ENCODE peak calls at places on chromosomes 2 and 18, in eight cellular contexts. I is thoracic aorta, T is right atrium auricular region, D is upper lobe of left lung, Y is heart left ventricle, K is astrocyte of the spinal cord, W is neural crest cell, O is fibroblast of lung. V is an unnamed sample.

GRCh38 chr2:127104881-127105655 is 1.9 kb downstream of the BIN1 start:
- DNase-seq in I (no peak), T (no peak), D (no peak), Y (peak), K (no peak), W (no peak), O (no peak), V (no peak)

GRCh38 chr2:40957508-40957907 is 505.6 kb upstream of the SLC8A1 start:
- DNase-seq in I (no peak), T (no peak), D (no peak), Y (no peak), K (no peak), W (no peak), O (no peak), V (no peak)

GRCh38 chr2:3643371-3644245 is 14.4 kb upstream of the ALLC start:
- DNase-seq in I (no peak), T (no peak), D (peak), Y (peak), K (no peak), W (no peak), O (no peak), V (peak)

GRCh38 chr18:58831610-58832009 is 33.1 kb upstream of the ZNF532 start:
- DNase-seq in I (no peak), T (no peak), D (no peak), Y (no peak), K (peak), W (no peak), O (peak), V (no peak)

GRCh38 chr2:70226781-70227180 is 21.6 kb downstream of the TIA1 start:
- DNase-seq in I (no peak), T (no peak), D (no peak), Y (no peak), K (no peak), W (no peak), O (no peak), V (no peak)

GRCh38 chr2:9765611-9766531 is 77.4 kb upstream of the TAF1B start:
- DNase-seq in I (no peak), T (no peak), D (peak), Y (peak), K (no peak), W (no peak), O (no peak), V (no peak)

GRCh38 chr18:13461936-13462335 is 243.4 kb downstream of the LDLRAD4 start:
- DNase-seq in I (no peak), T (no peak), D (no peak), Y (no peak), K (no peak), W (no peak), O (no peak), V (no peak)

GRCh38 chr2:221334466-221334865 is 237.6 kb downstream of the EPHA4 start:
- DNase-seq in I (no peak), T (no peak), D (no peak), Y (no peak), K (no peak), W (no peak), O (no peak), V (no peak)

GRCh38 chr18:35045121-35045520 is 3.9 kb downstream of the MAPRE2 start:
- DNase-seq in I (no peak), T (no peak), D (no peak), Y (no peak), K (no peak), W (no peak), O (peak), V (no peak)

GRCh38 chr18:73782405-73782804 is 365.2 kb downstream of the FBXO15 start:
- DNase-seq in I (no peak), T (no peak), D (no peak), Y (no peak), K (no peak), W (no peak), O (no peak), V (no peak)

GRCh38 chr18:60543646-60544045 is 171.1 kb upstream of the MC4R start:
- DNase-seq in I (no peak), T (no peak), D (no peak), Y (no peak), K (no peak), W (no peak), O (peak), V (no peak)

GRCh38 chr2:168564641-168565040 is 108.6 kb downstream of the CERS6 start:
- DNase-seq in I (no peak), T (no peak), D (no peak), Y (no peak), K (no peak), W (no peak), O (no peak), V (no peak)

GRCh38 chr2:176132397-176133086 is 3.0 kb downstream of the HOXD8 start:
- DNase-seq in I (no peak), T (no peak), D (no peak), Y (no peak), K (peak), W (no peak), O (no peak), V (no peak)

GRCh38 chr2:162092656-162093556 is 18.9 kb upstream of the DPP4 start:
- DNase-seq in I (no peak), T (peak), D (no peak), Y (peak), K (peak), W (no peak), O (peak), V (no peak)

GRCh38 chr2:181766129-181766528 is 85.8 kb upstream of the NEUROD1 start:
- DNase-seq in I (no peak), T (no peak), D (no peak), Y (no peak), K (no peak), W (no peak), O (no peak), V (no peak)

GRCh38 chr2:61537590-61538178 is 472 bp downstream of the XPO1 start:
- DNase-seq in I (peak), T (no peak), D (no peak), Y (no peak), K (peak), W (no peak), O (peak), V (no peak)

GRCh38 chr2:61536086-61536722 is 2.0 kb downstream of the XPO1 start:
- DNase-seq in I (no peak), T (no peak), D (no peak), Y (peak), K (peak), W (no peak), O (peak), V (no peak)

GRCh38 chr2:61536723-61537581 is 1.2 kb downstream of the XPO1 start:
- DNase-seq in I (peak), T (peak), D (peak), Y (peak), K (peak), W (peak), O (peak), V (peak)

GRCh38 chr2:61538920-61539559 is 884 bp upstream of the XPO1 start:
- DNase-seq in I (no peak), T (no peak), D (no peak), Y (peak), K (peak), W (no peak), O (peak), V (no peak)

DNA sequence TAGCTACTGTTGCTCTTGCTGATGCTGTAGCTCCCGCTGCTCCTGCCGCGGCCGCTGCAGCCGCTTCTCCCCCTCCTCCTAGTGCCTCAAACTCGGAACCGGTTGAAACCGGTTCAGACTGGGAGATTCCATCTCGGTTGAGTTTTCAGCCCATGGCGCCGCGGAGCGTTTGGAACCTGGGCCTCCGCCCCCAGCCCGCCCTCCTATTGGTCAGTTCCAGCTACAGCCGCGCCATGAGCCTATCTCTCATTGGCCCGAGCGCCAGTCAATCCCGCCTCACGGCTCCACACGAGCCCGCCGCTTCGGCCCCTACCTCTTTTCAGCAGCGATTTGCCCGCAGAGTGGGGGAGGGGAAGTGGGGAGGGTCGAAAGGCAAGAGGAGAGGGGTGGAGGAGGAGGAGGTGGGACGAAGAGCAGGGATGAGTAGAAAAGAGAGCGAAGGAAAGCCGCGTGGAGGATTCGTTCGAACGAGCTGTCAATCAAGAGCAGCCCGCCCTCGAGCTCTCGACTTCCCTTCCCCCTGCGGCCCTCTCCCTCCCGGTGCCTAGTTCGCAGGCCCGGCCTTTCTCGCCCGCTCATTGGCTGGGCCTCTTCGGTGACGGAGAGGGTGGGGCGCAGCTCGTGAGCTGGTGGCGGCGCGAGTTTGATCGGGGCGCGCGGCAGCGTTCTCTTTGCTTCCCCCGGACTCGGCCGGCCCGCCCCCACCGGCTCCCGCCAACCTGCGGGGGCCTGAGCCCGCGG is at the start of gene XPO1:
- DNase-seq in I (peak), T (peak), D (peak), Y (peak), K (peak), W (peak), O (peak), V (peak)
- TF ChIP-seq CTCF in I (no peak), T (no peak), D (peak), Y (no peak), K (no peak), W (no peak), O (no peak), V (no peak)

DNA sequence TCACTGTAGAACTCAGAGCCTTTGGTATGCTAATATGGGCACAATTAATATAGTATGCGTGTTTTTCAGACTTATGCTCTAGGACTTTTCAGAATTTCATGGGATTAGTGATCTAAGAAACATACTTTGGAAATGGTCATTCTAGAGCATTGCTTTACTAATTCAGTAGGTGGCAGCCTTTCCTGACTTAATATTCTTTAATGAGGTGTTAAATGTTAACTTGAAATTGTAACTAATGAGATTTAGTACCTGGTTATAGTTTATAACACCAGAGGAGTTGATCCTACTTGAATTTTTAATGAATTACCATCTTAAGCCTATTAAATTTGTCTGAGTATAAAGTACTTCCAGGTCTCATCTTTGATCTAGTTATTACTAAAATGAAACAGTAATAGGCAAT is 28.5 kb downstream of the ACTR2 start:
- DNase-seq in I (no peak), T (no peak), D (no peak), Y (no peak), K (no peak), W (no peak), O (no peak), V (no peak)
- TF ChIP-seq CTCF in I (no peak), T (no peak), D (no peak), Y (peak), K (peak), W (peak), O (no peak), V (no peak)

GRCh38 chr18:32674491-32674890 is 98.3 kb downstream of the KLHL14 start:
- DNase-seq in I (no peak), T (no peak), D (no peak), Y (no peak), K (no peak), W (no peak), O (no peak), V (no peak)
- TF ChIP-seq CTCF in I (no peak), T (no peak), D (no peak), Y (no peak), K (peak), W (peak), O (peak), V (no peak)

GRCh38 chr2:188884051-188884450 is 90.1 kb upstream of the COL3A1 start:
- DNase-seq in I (no peak), T (no peak), D (no peak), Y (no peak), K (peak), W (no peak), O (peak), V (no peak)
- TF ChIP-seq CTCF in I (no peak), T (no peak), D (no peak), Y (no peak), K (no peak), W (no peak), O (no peak), V (no peak)

GRCh38 chr2:171957061-171957460 is 34.8 kb downstream of the HAT1 start:
- DNase-seq in I (no peak), T (no peak), D (no peak), Y (no peak), K (no peak), W (no peak), O (no peak), V (no peak)
- TF ChIP-seq CTCF in I (no peak), T (no peak), D (no peak), Y (no peak), K (no peak), W (peak), O (no peak), V (no peak)

V was measured in activated B cell treated with CpG ODN at 0.5 μM for 24 hours.